ENCODE peak calls at places on chromosomes 12 and 14, in seven cellular contexts. O, T, I, S, B, J and Z are unnamed samples.

GRCh38 chr12:11695321-11695720 is 45.8 kb downstream of the ETV6 start:
- DNase-seq in O (peak), I (peak), T (no peak), B (no peak), S (no peak), J (no peak), Z (no peak)

GRCh38 chr12:126551882-126552281 is 1486.6 kb downstream of the AACS start:
- DNase-seq in O (no peak), J (no peak), B (no peak), S (no peak), T (no peak), I (no peak), Z (no peak)

GRCh38 chr12:62731378-62731710 is 203.6 kb downstream of the PPM1H start:
- DNase-seq in J (no peak), B (no peak), I (no peak), S (no peak), T (no peak), O (peak), Z (no peak)

GRCh38 chr12:76152161-76152807 is 67.8 kb upstream of the NAP1L1 start:
- DNase-seq in S (peak), J (peak), I (no peak), O (no peak), T (no peak), B (no peak), Z (peak)

GRCh38 chr14:100342195-100342594 is 19.1 kb downstream of the SLC25A47 start:
- DNase-seq in I (no peak), S (no peak), T (no peak), B (no peak), J (no peak), O (no peak), Z (peak)

GRCh38 chr12:42643881-42644579 is 54.5 kb upstream of the PRICKLE1 start:
- DNase-seq in S (no peak), T (no peak), O (no peak), B (no peak), J (no peak), I (no peak), Z (no peak)

GRCh38 chr14:80211143-80212024 is at the start of gene DIO2:
- DNase-seq in J (no peak), B (no peak), I (peak), T (no peak), O (peak), S (no peak), Z (no peak)

GRCh38 chr12:108358580-108358965 is 19.5 kb upstream of the CMKLR1 start:
- DNase-seq in I (no peak), J (no peak), B (no peak), S (no peak), T (no peak), O (no peak), Z (no peak)

GRCh38 chr12:92445253-92446081 is 257.3 kb upstream of the PLEKHG7 start:
- DNase-seq in O (no peak), I (peak), T (no peak), J (peak), B (no peak), S (peak), Z (peak)

GRCh38 chr12:144650-145284 is 69.2 kb downstream of the SLC6A12 start:
- DNase-seq in I (peak), J (no peak), B (peak), O (no peak), T (no peak), S (no peak), Z (no peak)

GRCh38 chr12:92124708-92125067 is 21.0 kb downstream of the BTG1 start:
- DNase-seq in I (no peak), J (no peak), B (no peak), O (no peak), T (no peak), S (no peak), Z (no peak)

GRCh38 chr12:46224401-46224800 is 44.4 kb downstream of the SLC38A1 start:
- DNase-seq in O (peak), B (peak), S (no peak), I (no peak), T (no peak), J (no peak), Z (no peak)

GRCh38 chr12:62763827-62764226 is 171.1 kb downstream of the PPM1H start:
- DNase-seq in J (no peak), T (no peak), B (no peak), S (no peak), I (no peak), O (no peak), Z (no peak)

GRCh38 chr12:97272471-97272870 is 190.1 kb upstream of the RMST start:
- DNase-seq in S (no peak), J (no peak), T (no peak), I (no peak), O (no peak), B (no peak), Z (no peak)

GRCh38 chr14:87691482-87691881 is 301.5 kb downstream of the GALC start:
- DNase-seq in O (no peak), T (no peak), J (no peak), B (no peak), I (no peak), S (no peak), Z (no peak)

GRCh38 chr12:106251636-106252035 is 3.8 kb upstream of the CKAP4 start:
- DNase-seq in B (peak), O (peak), T (no peak), J (no peak), S (no peak), I (no peak), Z (no peak)

GRCh38 chr12:32087301-32087700 is 19.3 kb upstream of the BICD1 start:
- DNase-seq in S (peak), O (no peak), J (no peak), B (no peak), T (no peak), I (no peak), Z (peak)

GRCh38 chr14:100523536-100524025 is 63.6 kb downstream of the BEGAIN start:
- DNase-seq in J (no peak), I (no peak), B (peak), T (no peak), O (no peak), S (no peak), Z (no peak)

GRCh38 chr14:24674204-24674970 is 40.4 kb upstream of the GZMB start:
- DNase-seq in O (no peak), T (no peak), J (peak), I (no peak), B (no peak), S (peak), Z (no peak)

GRCh38 chr12:65944637-65945036 is 120.4 kb downstream of the HMGA2 start:
- DNase-seq in S (no peak), J (no peak), B (no peak), T (no peak), O (no peak), I (peak), Z (no peak)

GRCh38 chr14:68658029-68658509 is 134.8 kb downstream of the ZFP36L1 start:
- DNase-seq in S (no peak), B (no peak), J (no peak), O (no peak), T (no peak), I (no peak), Z (no peak)

GRCh38 chr14:95216013-95216412 is 58.7 kb upstream of the DICER1 start:
- DNase-seq in S (peak), B (no peak), O (no peak), T (no peak), I (no peak), J (no peak), Z (no peak)

GRCh38 chr14:90986510-90986909 is 73.9 kb downstream of the RPS6KA5 start:
- DNase-seq in I (peak), T (no peak), B (no peak), J (no peak), S (peak), O (no peak), Z (no peak)
- TF ChIP-seq CTCF in I (no peak), T (no peak), B (no peak), J (no peak), S (no peak), O (no peak), Z (no peak)

GRCh38 chr12:60689137-60689536 is 1093.3 kb downstream of the SLC16A7 start:
- DNase-seq in T (no peak), O (no peak), J (no peak), S (peak), I (peak), B (no peak), Z (no peak)
- TF ChIP-seq CTCF in T (no peak), O (no peak), J (no peak), S (no peak), I (no peak), B (no peak), Z (no peak)

DNA sequence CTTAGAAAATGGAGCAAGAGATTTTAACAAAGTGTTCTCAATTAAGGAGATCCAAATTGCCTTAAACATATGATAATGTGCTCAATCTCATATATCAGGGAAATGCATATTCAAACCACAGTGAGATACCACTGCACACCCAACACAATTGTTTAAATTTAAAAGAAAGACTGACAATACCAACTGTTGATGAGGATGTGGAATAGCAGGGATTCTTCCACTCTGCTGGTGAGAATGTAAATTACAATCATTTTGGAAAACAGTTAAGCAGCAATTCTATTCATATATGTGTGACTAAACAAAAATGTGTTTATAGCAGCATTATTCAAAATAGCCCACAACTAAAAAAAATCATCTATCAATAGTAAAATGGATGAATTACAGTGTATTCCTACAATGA is 144.2 kb downstream of the KICS2 start:
- DNase-seq in S (no peak), J (no peak), O (no peak), B (no peak), I (peak), T (no peak), Z (no peak)
- TF ChIP-seq CTCF in S (peak), J (no peak), O (peak), B (peak), I (peak), T (peak), Z (no peak)

DNA sequence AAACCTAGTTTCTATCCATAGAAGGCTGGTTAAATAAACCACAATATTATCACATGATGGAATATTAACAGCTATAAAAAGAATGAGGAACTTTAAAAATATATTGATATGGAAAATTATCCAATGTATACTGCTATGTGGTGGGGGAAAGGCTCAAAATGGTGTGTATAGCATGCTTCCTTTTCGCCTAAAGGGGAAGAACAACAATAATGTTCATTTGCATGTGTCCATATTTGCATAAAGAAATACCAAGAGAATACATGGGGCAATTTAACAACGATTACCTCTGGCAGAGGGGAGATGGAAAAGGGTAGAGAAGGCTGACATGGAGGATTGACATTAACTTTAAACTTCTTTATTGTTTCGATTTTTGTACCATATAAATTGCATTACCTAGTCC is 121.3 kb upstream of the PARP11 start:
- DNase-seq in S (no peak), B (no peak), J (no peak), T (no peak), O (no peak), I (no peak), Z (no peak)
- TF ChIP-seq CTCF in S (no peak), B (no peak), J (no peak), T (no peak), O (no peak), I (no peak), Z (no peak)

GRCh38 chr12:98371419-98371818 is 144.0 kb upstream of the TMPO start:
- DNase-seq in O (no peak), T (peak), I (no peak), B (no peak), J (no peak), S (no peak), Z (no peak)

GRCh38 chr12:98372340-98373018 is 142.9 kb upstream of the TMPO start:
- DNase-seq in T (no peak), I (no peak), O (no peak), B (no peak), J (no peak), S (no peak), Z (no peak)

GRCh38 chr12:98373982-98374381 is 141.4 kb upstream of the TMPO start:
- DNase-seq in J (no peak), I (peak), B (no peak), T (peak), O (no peak), S (no peak), Z (no peak)

GRCh38 chr12:98370976-98371375 is 144.4 kb upstream of the TMPO start:
- DNase-seq in J (no peak), S (no peak), B (no peak), O (no peak), I (no peak), T (no peak), Z (no peak)

DNA sequence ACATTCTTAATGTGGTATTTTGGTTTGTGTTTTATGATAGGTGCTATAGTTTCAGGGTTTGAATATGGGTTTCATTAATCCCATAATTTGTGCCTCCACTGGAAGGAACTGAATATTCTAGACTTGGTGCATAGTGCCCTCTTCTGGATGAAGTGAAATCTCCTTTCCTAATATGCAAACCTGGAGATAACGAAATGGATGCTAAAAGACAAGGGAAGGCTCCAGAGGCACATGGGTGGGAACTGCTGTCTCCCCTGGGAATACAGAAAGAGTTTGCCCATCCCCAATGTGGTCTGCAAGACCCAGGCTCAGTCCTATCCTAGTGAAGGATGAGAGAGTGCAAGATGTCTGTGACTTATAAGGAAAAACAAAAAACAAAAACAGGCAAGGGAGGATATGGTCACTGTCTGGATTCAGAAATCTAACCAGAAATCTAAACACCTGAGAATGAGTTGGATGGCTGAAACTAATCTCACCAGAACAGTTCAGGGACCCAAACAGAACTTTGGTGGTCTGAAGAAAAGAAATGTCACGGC is 142.3 kb upstream of the TMPO start:
- DNase-seq in O (peak), B (no peak), J (no peak), I (peak), T (peak), S (peak), Z (peak)
- TF ChIP-seq CTCF in O (peak), B (peak), J (peak), I (peak), T (peak), S (peak), Z (no peak)

GRCh38 chr12:78146365-78146772 is 315.7 kb downstream of the NAV3 start:
- DNase-seq in J (no peak), T (peak), B (no peak), O (peak), S (peak), I (peak), Z (peak)
- TF ChIP-seq CTCF in J (peak), T (peak), B (peak), O (peak), S (peak), I (peak), Z (peak)

DNA sequence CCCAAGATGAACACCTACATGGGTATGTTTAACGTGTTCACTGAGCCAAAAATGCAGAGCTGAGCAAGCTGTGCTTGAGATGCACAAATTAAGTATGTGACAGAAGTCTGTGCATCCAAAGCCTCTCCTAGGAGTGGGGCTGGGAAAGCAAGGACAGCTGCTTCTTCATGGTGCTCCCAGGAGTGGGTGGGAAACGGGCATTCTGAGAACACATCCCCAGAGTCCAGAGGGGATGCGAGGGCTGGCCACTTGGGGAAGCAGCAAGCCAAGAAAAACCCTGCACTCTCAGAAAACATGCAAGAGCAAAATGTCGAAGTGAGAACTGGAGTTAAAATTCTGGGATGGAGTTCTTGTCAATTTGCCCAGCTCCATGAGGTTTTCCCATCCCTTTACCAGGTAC is 414.3 kb downstream of the BCAT1 start:
- DNase-seq in S (no peak), J (no peak), B (no peak), O (no peak), T (no peak), I (no peak), Z (no peak)
- TF ChIP-seq CTCF in S (no peak), J (no peak), B (no peak), O (no peak), T (peak), I (no peak), Z (no peak)